ENCODE peak calls at places on chromosomes 16 and 17, in four cellular contexts. U, N, M and F are unnamed samples.

GRCh38 chr16:2148714-2149629 is 547 bp downstream of the RAB26 start:
- DNase-seq in U (peak), N (no peak), M (no peak), F (no peak)

GRCh38 chr17:77284023-77284617 is 143.4 kb downstream of the SEC14L1 start:
- DNase-seq in U (no peak), N (no peak), M (no peak), F (no peak)

GRCh38 chr17:79322216-79323123 is 247.8 kb downstream of the ENGASE start:
- DNase-seq in U (no peak), N (no peak), M (no peak), F (no peak)

GRCh38 chr17:58308173-58308984 is 20.2 kb downstream of the TSPOAP1 start:
- DNase-seq in U (no peak), N (no peak), M (no peak), F (no peak)

GRCh38 chr17:82655523-82655922 is 7.3 kb upstream of the WDR45B start:
- DNase-seq in U (no peak), N (no peak), M (no peak), F (no peak)

GRCh38 chr16:25633549-25633948 is 58.2 kb upstream of the HS3ST4 start:
- DNase-seq in U (peak), N (no peak), M (no peak), F (no peak)

GRCh38 chr16:84720180-84720579 is 20.4 kb downstream of the USP10 start:
- DNase-seq in U (peak), N (no peak), M (no peak), F (no peak)

GRCh38 chr16:28010671-28011070 is 52.8 kb downstream of the GSG1L start:
- DNase-seq in U (peak), N (no peak), M (no peak), F (no peak)

GRCh38 chr17:29571883-29572681 is 3.6 kb downstream of the TP53I13 start:
- DNase-seq in U (no peak), N (peak), M (peak), F (no peak)

GRCh38 chr16:89616576-89617437 is 3.4 kb downstream of the DPEP1 start:
- DNase-seq in U (no peak), N (no peak), M (no peak), F (no peak)
- TF ChIP-seq CTCF in U (no peak), N (no peak), M (no peak), F (no peak)

DNA sequence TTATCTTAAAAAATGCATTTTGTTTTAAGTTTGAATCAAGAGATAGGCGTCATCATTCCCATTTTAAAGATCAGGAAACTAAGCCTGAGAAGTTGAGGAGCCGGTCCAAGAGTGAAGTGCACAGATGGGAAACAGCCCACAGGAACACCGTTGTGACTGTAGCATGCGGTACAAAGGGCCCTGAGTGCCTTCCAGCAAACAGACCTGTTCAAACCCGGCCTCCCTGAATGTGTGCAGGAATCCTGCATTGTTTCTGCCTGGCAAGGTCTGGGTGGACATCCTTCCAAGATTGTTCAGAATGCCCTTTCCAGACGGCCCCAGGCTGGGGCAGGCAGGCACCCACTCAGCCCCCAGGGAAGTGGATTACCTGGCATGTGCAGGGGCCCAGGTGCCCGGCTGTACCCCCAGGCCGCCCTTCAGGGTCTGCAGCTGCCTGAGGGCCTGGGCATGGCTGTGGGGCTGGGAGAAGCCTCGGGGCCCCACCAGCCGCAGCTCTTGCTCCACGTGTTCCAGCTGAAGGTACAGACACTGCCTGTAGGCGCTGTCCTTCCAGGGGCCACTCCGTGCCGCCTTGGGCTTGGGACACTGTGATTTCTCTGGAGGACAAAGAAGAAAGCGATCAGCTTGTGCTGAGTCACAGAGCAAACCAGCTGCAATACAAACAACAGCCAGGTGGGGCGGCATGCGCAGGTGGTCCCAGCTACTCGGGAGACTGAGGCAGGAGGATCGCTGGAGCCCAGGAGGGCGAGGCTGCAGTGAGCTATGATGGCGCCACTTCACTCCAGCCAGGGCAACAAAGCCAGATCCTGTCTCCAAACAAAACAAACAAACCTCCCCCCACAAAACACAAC is 45.0 kb upstream of the GCSH start:
- DNase-seq in U (no peak), N (no peak), M (no peak), F (no peak)
- TF ChIP-seq CTCF in U (no peak), N (no peak), M (no peak), F (peak)

GRCh38 chr17:54969658-54970572 is 1.4 kb downstream of the STXBP4 start:
- DNase-seq in U (no peak), N (no peak), M (no peak), F (no peak)

GRCh38 chr17:54968259-54968953 is at the start of the genes COX11 and STXBP4:
- DNase-seq in U (peak), N (peak), M (peak), F (peak)

GRCh38 chr17:54971147-54971546 is 2.6 kb downstream of the STXBP4 start:
- DNase-seq in U (no peak), N (no peak), M (no peak), F (no peak)

GRCh38 chr17:54968954-54969400 is 412 bp downstream of the STXBP4 start:
- DNase-seq in U (peak), N (peak), M (no peak), F (no peak)

GRCh38 chr17:54967621-54968258 is 714 bp downstream of the COX11 start:
- DNase-seq in U (peak), N (no peak), M (no peak), F (no peak)
- TF ChIP-seq CTCF in U (peak), N (no peak), M (no peak), F (peak)

GRCh38 chr17:489758-490329 is 137.2 kb upstream of the RPH3AL start:
- DNase-seq in U (peak), N (peak), M (peak), F (no peak)

GRCh38 chr17:492015-492399 is 139.4 kb upstream of the RPH3AL start:
- DNase-seq in U (no peak), N (no peak), M (no peak), F (no peak)

GRCh38 chr17:488993-489757 is 136.6 kb upstream of the RPH3AL start:
- DNase-seq in U (no peak), N (no peak), M (no peak), F (no peak)

GRCh38 chr17:493666-494065 is 141.1 kb upstream of the RPH3AL start:
- DNase-seq in U (no peak), N (no peak), M (no peak), F (no peak)

GRCh38 chr17:491086-492014 is 138.7 kb upstream of the RPH3AL start:
- DNase-seq in U (peak), N (peak), M (peak), F (no peak)
- TF ChIP-seq CTCF in U (no peak), N (no peak), M (no peak), F (no peak)

GRCh38 chr17:7825206-7825980 is 8.6 kb upstream of the KDM6B start:
- DNase-seq in U (no peak), N (no peak), M (no peak), F (peak)
- TF ChIP-seq CTCF in U (no peak), N (no peak), M (no peak), F (no peak)

GRCh38 chr16:49003022-49003421 is 278.6 kb downstream of the CBLN1 start:
- DNase-seq in U (no peak), N (no peak), M (no peak), F (no peak)
- TF ChIP-seq CTCF in U (no peak), N (no peak), M (no peak), F (no peak)

GRCh38 chr16:87437911-87438610 is 45.9 kb downstream of the MAP1LC3B start:
- DNase-seq in U (no peak), N (no peak), M (no peak), F (no peak)
- TF ChIP-seq CTCF in U (no peak), N (no peak), M (no peak), F (no peak)

DNA sequence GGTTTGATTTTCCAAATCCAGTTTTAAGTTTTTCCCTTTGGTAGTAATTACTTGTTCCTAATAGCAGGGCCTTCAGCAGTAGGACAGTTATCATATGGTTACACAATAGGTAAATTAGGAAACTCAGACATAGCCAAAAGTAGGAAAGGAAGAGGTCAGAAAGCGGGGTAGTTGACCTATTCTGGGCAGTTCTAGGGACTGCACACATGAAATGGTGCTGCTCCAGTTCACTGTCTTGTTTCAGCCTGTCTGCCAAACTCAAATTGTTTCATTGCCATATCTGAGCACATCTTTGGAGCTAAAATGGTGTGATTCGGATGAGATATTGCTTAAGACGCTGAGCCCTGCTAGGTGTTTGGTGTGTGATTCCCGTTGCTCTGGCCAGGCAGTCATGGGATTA is 56.7 kb downstream of the TANGO6 start:
- DNase-seq in U (no peak), N (no peak), M (no peak), F (no peak)
- TF ChIP-seq CTCF in U (no peak), N (no peak), M (no peak), F (no peak)

GRCh38 chr17:2398188-2398587 is 2.7 kb downstream of the MNT start:
- DNase-seq in U (no peak), N (no peak), M (no peak), F (no peak)

GRCh38 chr17:2398655-2399571 is 1.9 kb downstream of the MNT start:
- DNase-seq in U (peak), N (peak), M (peak), F (peak)

GRCh38 chr17:2400877-2401425 is at the start of gene MNT:
- DNase-seq in U (peak), N (peak), M (peak), F (peak)

GRCh38 chr17:2400474-2400866 is 390 bp downstream of the MNT start:
- DNase-seq in U (no peak), N (peak), M (peak), F (no peak)

DNA sequence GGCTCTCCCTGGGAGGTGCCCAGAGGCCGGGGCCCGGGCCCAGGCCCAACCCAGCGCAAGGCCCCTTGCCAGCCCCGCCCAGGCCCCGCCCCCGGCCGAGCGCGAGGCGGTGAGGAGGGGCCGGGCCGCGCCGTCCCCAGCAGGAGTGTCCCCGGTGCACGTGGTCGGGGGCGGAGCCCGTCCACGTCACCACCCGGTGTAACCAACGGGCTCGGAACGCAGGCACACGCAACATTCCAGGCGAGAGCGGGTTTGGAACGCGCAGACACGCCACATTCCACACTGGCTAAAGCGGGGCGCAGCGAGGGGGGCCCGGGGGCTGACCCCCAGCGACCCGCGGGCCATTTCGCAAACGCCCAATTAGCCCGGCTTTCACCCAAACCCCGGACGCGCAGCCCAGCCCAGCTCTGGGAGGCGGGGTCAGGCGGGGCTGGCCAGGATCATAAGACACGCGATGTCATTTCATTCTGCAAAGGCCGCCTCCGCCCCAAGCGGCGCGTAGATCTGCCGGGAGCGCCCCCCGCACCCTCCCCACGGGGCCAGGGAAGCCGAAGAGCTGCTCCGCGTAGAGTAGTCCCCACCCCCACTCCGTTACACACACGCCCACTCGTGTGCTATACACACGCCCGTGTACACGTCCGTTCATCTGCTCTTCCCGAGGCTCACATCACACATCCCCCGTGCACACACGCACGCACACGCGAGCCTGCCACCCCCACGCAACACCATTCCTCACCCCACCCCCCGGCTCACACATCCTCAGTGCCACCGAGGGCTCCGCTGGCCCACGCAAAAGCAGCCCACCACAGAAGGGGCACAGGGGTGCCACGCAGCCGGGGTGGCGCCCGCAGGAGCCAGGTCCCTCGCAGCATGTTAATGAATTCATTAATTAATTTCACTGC is 1.0 kb downstream of the MNT start:
- DNase-seq in U (peak), N (peak), M (peak), F (peak)
- TF ChIP-seq CTCF in U (no peak), N (no peak), M (no peak), F (no peak)